ENCODE peak calls at places on chromosomes 5 and 9, in seven cellular contexts. C, D, F, T, W, I and A are unnamed samples.

GRCh38 chr5:11497651-11498050 is 406.6 kb downstream of the CTNND2 start:
- DNase-seq in F (no peak), D (no peak), T (no peak), I (no peak), W (no peak), C (no peak), A (no peak)

GRCh38 chr5:170219615-170220014 is 13.2 kb upstream of the C5orf58 start:
- DNase-seq in T (no peak), I (no peak), C (no peak), W (peak), D (peak), F (no peak), A (no peak)

GRCh38 chr9:95383198-95383673 is 65.7 kb upstream of the FANCC start:
- DNase-seq in F (no peak), I (no peak), C (no peak), W (peak), T (no peak), D (peak), A (no peak)

GRCh38 chr5:166505086-166505485 is 1786.4 kb upstream of the WWC1 start:
- DNase-seq in F (no peak), I (no peak), D (no peak), W (no peak), C (no peak), T (no peak), A (no peak)

GRCh38 chr5:180173198-180173544 is 35.8 kb downstream of the RASGEF1C start:
- DNase-seq in I (no peak), W (no peak), T (no peak), F (no peak), C (no peak), D (no peak), A (no peak)

GRCh38 chr9:118290116-118290515 is 585.9 kb downstream of the TLR4 start:
- DNase-seq in D (no peak), F (no peak), W (no peak), C (no peak), I (no peak), T (no peak), A (no peak)

GRCh38 chr5:2455878-2456277 is 295.6 kb downstream of the IRX2 start:
- DNase-seq in F (no peak), I (no peak), D (no peak), W (no peak), T (no peak), C (no peak), A (no peak)

GRCh38 chr5:61669531-61669930 is 337.5 kb downstream of the ZSWIM6 start:
- DNase-seq in T (no peak), C (no peak), F (no peak), D (no peak), W (no peak), I (no peak), A (no peak)

GRCh38 chr5:173515526-173515925 is 100.9 kb downstream of the BOD1 start:
- DNase-seq in D (no peak), I (no peak), F (no peak), W (peak), C (no peak), T (no peak), A (no peak)

GRCh38 chr5:3277590-3278196 is 317.9 kb upstream of the IRX1 start:
- DNase-seq in D (no peak), W (no peak), I (no peak), F (no peak), T (no peak), C (no peak), A (no peak)

DNA sequence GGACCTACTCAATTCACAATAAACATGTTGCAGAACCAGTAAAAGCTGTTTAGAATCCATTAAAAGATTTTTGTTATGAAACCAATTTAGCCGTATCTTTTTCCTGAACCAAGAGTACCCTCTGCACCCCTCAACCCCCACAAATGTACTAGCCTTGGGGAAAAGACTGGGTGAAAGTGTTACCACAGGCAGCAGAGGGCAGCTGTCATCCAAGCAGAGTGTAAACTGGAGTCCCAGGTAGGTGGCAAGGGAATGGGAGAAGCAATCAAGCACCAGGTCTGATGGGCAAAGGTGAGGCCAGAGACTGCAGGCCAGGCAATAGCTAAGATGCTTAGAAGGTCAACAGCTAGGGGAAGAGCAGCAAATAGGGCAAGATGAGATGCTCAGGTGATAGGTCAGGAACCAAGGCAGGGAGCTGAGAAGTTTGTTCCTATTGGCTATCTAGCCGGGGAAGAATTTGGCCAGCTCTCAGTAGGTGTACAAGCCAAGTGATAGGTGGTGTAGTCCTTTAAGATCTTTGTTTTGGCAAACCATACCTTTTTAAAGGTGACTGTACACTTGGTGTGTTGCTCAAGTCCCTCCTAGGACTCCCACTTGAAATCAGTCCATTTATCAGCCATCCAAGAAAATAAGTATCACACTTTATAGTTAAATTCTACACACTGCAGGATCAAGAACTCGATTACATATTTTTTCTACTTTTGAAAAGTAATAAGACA is 77.8 kb upstream of the CCDC112 start:
- DNase-seq in C (no peak), D (no peak), W (no peak), T (no peak), I (no peak), F (no peak), A (no peak)
- TF ChIP-seq CTCF in C (no peak), D (peak), W (no peak), T (no peak), I (no peak), F (no peak), A (no peak)

DNA sequence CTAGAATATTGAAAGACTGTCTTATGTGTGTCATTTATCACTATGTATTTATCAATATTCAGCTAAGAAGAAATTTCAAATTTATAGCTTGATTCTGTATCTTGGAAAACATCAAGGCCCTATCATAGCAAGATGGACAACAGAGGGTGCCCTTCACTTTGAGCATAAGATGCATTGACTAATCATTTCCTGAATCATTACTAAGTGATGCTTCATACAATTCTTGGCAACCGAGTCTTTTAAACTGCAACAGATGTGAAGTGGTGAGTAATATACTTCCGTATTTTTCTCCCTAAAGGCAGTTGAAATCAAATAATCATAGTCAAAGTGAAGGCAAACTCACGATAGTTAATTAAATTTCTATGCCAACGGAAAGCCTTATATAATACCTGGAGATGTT is 318.6 kb upstream of the RGMB start:
- DNase-seq in F (no peak), C (no peak), D (peak), I (no peak), W (peak), T (no peak), A (no peak)
- TF ChIP-seq CTCF in F (no peak), C (no peak), D (peak), I (no peak), W (peak), T (no peak), A (no peak)

GRCh38 chr5:91240175-91240574 is 142.9 kb downstream of the ARRDC3 start:
- DNase-seq in F (no peak), I (no peak), D (no peak), T (no peak), C (no peak), W (no peak), A (no peak)
- TF ChIP-seq CTCF in F (no peak), I (no peak), D (no peak), T (no peak), C (no peak), W (no peak), A (no peak)

GRCh38 chr9:134169166-134169565 is 4.8 kb upstream of the RNU6ATAC start:
- DNase-seq in C (no peak), F (no peak), D (no peak), I (no peak), T (no peak), W (no peak), A (no peak)

GRCh38 chr9:134170525-134171315 is 6.4 kb upstream of the RNU6ATAC start:
- DNase-seq in T (no peak), W (no peak), F (no peak), C (no peak), I (peak), D (no peak), A (no peak)

GRCh38 chr9:134167530-134167931 is 3.2 kb upstream of the RNU6ATAC start:
- DNase-seq in T (no peak), W (peak), D (no peak), C (no peak), I (no peak), F (no peak), A (no peak)

GRCh38 chr9:134169724-134170401 is 5.5 kb upstream of the RNU6ATAC start:
- DNase-seq in D (no peak), C (no peak), I (no peak), T (no peak), W (no peak), F (no peak), A (no peak)

DNA sequence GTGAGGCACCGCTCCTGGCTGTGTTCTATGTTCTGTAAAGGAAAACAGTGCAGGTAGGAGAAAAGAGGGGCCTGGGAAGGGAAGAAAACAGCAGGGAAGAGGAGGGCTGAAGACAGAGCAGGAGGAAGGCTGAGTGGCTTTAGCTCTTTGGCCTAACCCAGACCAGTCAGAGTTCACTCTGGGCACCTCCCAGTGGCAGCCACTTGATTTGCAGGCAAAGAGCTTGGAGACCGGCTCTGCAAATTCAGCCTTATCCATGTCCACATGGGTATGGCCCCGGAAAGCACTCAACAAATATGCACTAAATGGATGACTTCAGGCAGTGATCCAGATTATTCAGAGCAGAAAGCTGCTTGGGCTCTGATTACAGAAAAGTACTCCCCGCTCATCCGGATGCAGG is 4.4 kb upstream of the RNU6ATAC start:
- DNase-seq in T (no peak), I (no peak), F (no peak), C (no peak), D (no peak), W (no peak), A (no peak)
- TF ChIP-seq CTCF in T (peak), I (no peak), F (no peak), C (peak), D (peak), W (peak), A (no peak)

DNA sequence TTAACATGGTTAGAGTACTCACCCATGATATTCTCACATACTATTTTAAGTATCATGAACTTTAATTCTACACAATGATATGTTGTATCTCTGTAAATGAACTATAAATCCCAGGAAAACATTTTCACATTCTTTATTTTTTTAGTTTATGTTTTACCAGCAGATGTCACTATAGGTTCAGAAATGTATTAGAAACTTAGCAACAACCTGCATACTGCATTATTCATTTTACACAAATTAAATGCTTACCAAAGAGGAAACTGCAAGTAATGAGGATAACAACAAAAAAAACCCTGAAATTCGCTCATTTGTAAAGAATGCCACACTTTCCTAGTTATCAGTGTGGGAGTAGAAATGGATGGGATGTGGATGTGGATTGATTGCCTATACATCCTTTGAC is 217.5 kb upstream of the OTULINL start:
- DNase-seq in D (no peak), I (no peak), F (no peak), C (no peak), T (no peak), W (no peak), A (no peak)
- TF ChIP-seq CTCF in D (no peak), I (peak), F (no peak), C (no peak), T (no peak), W (peak), A (no peak)

DNA sequence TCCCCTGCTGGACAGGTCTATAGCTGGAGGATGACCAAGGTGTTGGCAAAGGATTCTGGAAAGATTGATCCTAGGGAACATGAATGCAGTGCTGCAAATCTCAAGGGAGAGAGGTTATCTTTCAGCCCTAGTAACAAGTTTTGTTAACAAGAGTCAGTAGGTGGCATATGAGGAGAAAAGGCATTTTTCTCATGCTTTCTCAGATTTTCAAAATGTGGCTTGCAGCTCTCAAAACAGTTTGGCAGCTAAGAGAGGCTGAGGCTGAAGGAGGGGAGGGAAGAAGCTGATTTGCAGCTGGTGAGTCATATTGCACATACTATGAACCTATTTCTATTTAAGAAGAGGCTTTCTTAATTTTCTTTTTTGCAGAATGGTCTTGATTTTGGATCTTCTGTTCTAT is 64.3 kb upstream of the PCA3 start:
- DNase-seq in I (no peak), T (no peak), D (peak), C (no peak), F (no peak), W (peak), A (no peak)
- TF ChIP-seq CTCF in I (no peak), T (no peak), D (peak), C (no peak), F (no peak), W (no peak), A (no peak)